ENCODE peak calls at places on chromosomes 11 and 22, in eight cellular contexts. O, T, H, S, P, V, M and R are unnamed samples.

GRCh38 chr11:11535611-11536010 is 86.2 kb downstream of the GALNT18 start:
- DNase-seq in O (no peak), T (no peak), H (no peak), S (no peak), P (no peak), V (no peak), M (no peak), R (no peak)

GRCh38 chr11:2892215-2893020 is 6.8 kb upstream of the CDKN1C start:
- DNase-seq in O (no peak), T (peak), H (peak), S (peak), P (peak), V (no peak), M (peak), R (peak)

GRCh38 chr11:81772161-81772560 is 961.5 kb downstream of the FAM181B start:
- DNase-seq in O (peak), T (peak), H (no peak), S (no peak), P (peak), V (no peak), M (peak), R (no peak)

GRCh38 chr11:70751142-70751734 is 352.9 kb downstream of the CTTN start:
- DNase-seq in O (no peak), T (no peak), H (no peak), S (no peak), P (no peak), V (no peak), M (no peak), R (no peak)

GRCh38 chr22:46052801-46053562 is 76.0 kb upstream of the WNT7B start:
- DNase-seq in O (no peak), T (no peak), H (peak), S (peak), P (no peak), V (no peak), M (peak), R (peak)

GRCh38 chr11:118536726-118537125 is 5.7 kb downstream of the TMEM25 start:
- DNase-seq in O (no peak), T (no peak), H (no peak), S (no peak), P (no peak), V (no peak), M (no peak), R (no peak)

GRCh38 chr11:93686812-93687211 is 25.3 kb downstream of the CEP295 start:
- DNase-seq in O (peak), T (no peak), H (no peak), S (no peak), P (no peak), V (peak), M (no peak), R (no peak)

GRCh38 chr11:111730871-111731591 is 35.2 kb downstream of the PPP2R1B start:
- DNase-seq in O (peak), T (peak), H (no peak), S (no peak), P (no peak), V (no peak), M (peak), R (peak)

GRCh38 chr22:46582281-46582811 is 37.8 kb upstream of the GRAMD4 start:
- DNase-seq in O (no peak), T (peak), H (peak), S (peak), P (no peak), V (no peak), M (peak), R (peak)

GRCh38 chr11:30395751-30396150 is 72.8 kb downstream of the ARL14EP start:
- DNase-seq in O (no peak), T (no peak), H (no peak), S (no peak), P (no peak), V (no peak), M (no peak), R (no peak)

GRCh38 chr11:94581926-94582325 is 14.8 kb downstream of the PIWIL4 start:
- DNase-seq in O (no peak), T (no peak), H (no peak), S (no peak), P (no peak), V (no peak), M (no peak), R (no peak)

GRCh38 chr11:126997196-126997595 is 3.4 kb downstream of the KIRREL3 start:
- DNase-seq in O (no peak), T (no peak), H (no peak), S (no peak), P (no peak), V (no peak), M (no peak), R (no peak)

GRCh38 chr11:100719362-100719761 is 32.3 kb downstream of the ARHGAP42 start:
- DNase-seq in O (peak), T (peak), H (no peak), S (no peak), P (no peak), V (no peak), M (no peak), R (no peak)

GRCh38 chr11:87892291-87892690 is 283.0 kb downstream of the RAB38 start:
- DNase-seq in O (no peak), T (no peak), H (no peak), S (no peak), P (no peak), V (no peak), M (no peak), R (no peak)

DNA sequence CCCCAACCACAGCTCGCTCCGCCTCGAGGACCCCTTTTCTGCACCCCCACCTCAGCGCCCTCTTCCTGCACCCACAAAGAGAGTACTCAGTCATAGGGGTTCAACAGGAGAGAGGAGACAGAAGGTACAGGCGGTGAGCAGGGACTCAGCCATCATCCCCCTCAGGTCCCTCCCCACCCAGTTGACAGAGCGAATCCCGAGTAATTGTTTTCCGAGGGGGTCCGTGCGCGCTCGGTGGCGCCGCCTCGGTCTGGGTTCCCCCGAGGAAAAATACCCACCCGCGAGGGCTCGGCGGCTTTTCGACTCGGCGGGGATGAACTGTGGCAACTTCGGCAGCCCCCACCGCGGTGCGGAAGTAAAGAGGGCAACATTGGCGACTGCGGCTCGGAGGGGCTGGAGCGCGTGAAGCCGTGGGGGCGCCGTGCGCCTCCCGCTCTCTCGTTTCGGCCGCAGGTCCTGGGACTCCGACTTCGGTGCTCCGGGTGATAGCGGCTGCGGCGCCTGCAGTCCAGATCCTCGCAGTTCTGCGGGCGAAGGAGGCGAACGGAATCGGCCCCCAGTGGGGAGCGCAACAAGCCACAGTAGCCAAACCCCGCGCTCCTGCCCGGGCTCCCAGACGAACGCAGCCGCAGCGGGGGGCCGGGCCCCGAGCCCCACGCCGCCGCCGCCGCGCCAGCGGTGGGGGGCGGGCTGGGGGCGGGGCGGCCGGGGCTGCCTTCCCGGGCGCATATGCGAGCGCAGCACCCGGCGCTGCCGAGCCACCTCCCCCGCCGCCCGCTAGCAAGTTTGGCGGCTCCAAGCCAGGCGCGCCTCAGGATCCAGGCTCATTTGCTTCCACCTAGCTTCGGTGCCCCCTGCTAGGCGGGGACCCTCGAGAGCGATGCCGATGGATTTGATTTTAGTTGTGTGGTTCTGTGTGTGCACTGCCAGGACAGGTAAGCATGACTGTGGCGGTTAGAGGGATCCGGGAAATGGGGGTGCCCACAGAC is at the start of gene NELL1:
- DNase-seq in O (no peak), T (peak), H (no peak), S (no peak), P (no peak), V (no peak), M (peak), R (peak)
- H3K4me3 ChIP-seq in O (no peak), T (peak), H (peak), S (no peak), P (peak), V (no peak), M (peak), R (peak)

GRCh38 chr11:59102259-59102765 is 4.7 kb upstream of the FAM111B start:
- DNase-seq in O (no peak), T (peak), H (peak), S (peak), P (peak), V (no peak), M (peak), R (peak)
- H3K4me3 ChIP-seq in O (peak), T (no peak), H (peak), S (peak), P (no peak), V (peak), M (peak), R (peak)

DNA sequence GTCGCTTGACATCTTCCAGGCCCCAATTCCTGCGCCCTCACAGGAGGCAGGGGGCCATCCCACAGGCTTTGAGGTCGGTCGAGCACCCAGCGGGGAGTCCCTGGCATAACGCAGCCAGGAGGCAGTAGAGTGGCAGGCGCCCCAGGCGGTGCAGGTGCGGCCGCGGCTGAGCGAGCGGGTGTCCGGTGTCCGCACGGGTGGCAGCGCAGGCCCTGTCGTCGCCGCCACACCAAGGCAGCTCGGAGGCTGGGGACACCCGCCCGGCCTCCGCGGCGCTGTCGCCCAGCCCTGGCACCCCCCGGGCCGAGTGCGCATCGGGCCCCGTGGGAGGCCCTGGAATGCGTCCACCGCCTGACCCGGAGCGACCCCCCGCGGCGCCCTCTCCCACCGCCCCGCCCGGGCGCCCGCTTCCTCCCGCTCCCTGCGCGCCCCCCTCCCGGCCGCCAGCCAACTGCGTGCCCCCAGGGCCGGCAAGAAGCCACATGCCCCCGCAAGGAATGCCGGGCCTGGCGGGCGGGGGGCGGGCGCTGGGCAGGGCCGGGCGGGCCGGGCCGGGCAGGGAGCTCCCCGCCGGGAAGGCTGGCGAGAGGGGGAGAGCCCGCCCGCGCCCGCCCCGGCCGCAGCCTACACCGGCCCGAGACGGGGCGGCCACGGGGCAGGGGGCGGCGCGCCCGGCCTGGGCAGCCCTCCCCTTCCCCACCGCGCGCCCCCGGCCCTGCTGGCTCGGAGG is 33.9 kb downstream of the PRDM11 start:
- DNase-seq in O (no peak), T (peak), H (peak), S (peak), P (peak), V (no peak), M (peak), R (peak)
- H3K4me3 ChIP-seq in O (peak), T (peak), H (peak), S (peak), P (no peak), V (peak), M (peak), R (peak)

DNA sequence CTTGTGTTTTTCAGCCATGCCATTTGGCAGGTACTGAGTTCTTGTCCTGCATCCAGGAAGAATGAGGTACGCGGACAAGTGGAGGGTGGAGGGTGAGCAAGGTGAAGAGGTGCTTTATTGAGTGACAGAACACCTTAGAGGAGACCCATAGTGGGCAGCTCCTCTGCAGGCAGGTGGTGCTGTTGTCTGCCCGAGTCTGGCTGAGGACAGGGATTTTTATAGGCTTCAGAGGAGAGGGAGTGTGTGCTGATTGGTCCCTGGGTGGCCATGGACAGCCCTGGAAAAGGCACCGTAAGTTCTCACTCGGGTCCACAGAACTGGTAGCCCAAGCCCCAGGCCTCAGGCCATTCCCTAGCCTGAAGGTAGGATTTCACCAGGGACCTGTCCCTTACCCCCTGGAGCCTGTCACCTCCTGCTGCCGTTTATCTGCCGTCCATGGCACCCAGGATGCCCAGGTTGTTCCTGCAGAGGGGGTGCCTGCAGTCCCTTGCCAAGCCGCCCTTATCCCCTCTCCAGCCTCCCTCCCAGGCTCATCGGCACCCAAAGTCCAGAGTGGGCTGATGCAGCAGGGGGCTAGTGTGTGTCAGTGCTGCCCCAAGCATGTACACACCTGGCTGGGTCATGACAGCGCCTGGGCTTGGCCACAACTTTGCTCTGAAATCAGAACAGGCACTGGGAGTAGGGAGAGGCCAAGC is 213.6 kb downstream of the LRRC4C start:
- DNase-seq in O (no peak), T (no peak), H (no peak), S (peak), P (no peak), V (no peak), M (no peak), R (peak)
- H3K4me3 ChIP-seq in O (no peak), T (no peak), H (no peak), S (no peak), P (no peak), V (no peak), M (no peak), R (no peak)

DNA sequence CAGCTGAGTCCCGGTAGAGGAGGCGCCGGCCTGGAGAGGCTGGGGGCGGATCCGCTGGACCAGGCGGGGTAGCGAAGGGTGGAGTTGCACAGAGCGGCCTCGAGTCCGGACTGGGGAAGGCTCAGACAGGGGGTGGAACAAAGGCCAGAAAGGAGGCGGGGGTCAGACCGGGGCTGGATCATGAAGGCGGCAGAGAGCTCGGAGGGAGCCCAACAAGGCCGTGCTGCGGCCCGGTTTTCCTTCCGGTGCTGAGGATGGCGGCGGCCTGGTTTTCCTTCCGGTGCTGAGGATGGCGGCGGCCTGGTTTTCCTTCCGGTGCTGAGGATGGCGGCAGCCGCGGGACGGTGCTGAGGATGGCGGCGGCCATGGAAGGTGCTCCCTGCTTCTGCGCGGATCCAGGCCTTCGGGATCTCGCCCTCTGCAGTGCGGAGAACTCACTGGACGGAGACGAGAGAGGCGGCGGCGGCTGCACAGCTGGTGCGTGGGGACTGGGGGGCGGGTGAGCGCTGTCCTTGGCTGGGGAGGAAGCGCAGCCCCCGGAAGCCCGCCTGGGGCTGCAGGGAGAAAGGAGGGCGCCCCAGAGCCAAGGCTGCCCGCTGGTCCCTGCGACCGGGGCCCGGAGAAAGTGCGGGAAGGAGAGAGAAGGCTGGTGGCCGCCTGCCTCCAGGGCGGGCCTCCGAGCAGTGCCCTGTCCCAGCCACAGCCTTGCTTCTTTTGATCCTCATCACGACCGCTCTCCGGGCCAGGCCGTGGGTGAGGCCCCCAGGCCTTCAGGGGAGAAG is 350.4 kb upstream of the B3GAT1 start:
- DNase-seq in O (no peak), T (no peak), H (no peak), S (no peak), P (no peak), V (no peak), M (no peak), R (peak)
- H3K4me3 ChIP-seq in O (no peak), T (no peak), H (no peak), S (no peak), P (no peak), V (peak), M (peak), R (no peak)

GRCh38 chr11:60913793-60914619 is at the start of gene TMEM109:
- DNase-seq in O (peak), T (peak), H (peak), S (peak), P (peak), V (peak), M (peak), R (peak)
- H3K4me3 ChIP-seq in O (peak), T (peak), H (peak), S (peak), P (peak), V (peak), M (peak), R (peak)

GRCh38 chr11:69295079-69295994 is 1.4 kb downstream of the MYEOV start:
- DNase-seq in O (no peak), T (no peak), H (peak), S (peak), P (no peak), V (no peak), M (no peak), R (no peak)

GRCh38 chr11:69297225-69297925 is 3.4 kb downstream of the MYEOV start:
- DNase-seq in O (peak), T (peak), H (peak), S (peak), P (no peak), V (peak), M (peak), R (peak)

GRCh38 chr11:69294621-69295078 is 695 bp downstream of the MYEOV start:
- DNase-seq in O (no peak), T (no peak), H (peak), S (no peak), P (no peak), V (no peak), M (no peak), R (no peak)

GRCh38 chr11:69296890-69297224 is 2.9 kb downstream of the MYEOV start:
- DNase-seq in O (no peak), T (no peak), H (no peak), S (no peak), P (no peak), V (no peak), M (no peak), R (no peak)

DNA sequence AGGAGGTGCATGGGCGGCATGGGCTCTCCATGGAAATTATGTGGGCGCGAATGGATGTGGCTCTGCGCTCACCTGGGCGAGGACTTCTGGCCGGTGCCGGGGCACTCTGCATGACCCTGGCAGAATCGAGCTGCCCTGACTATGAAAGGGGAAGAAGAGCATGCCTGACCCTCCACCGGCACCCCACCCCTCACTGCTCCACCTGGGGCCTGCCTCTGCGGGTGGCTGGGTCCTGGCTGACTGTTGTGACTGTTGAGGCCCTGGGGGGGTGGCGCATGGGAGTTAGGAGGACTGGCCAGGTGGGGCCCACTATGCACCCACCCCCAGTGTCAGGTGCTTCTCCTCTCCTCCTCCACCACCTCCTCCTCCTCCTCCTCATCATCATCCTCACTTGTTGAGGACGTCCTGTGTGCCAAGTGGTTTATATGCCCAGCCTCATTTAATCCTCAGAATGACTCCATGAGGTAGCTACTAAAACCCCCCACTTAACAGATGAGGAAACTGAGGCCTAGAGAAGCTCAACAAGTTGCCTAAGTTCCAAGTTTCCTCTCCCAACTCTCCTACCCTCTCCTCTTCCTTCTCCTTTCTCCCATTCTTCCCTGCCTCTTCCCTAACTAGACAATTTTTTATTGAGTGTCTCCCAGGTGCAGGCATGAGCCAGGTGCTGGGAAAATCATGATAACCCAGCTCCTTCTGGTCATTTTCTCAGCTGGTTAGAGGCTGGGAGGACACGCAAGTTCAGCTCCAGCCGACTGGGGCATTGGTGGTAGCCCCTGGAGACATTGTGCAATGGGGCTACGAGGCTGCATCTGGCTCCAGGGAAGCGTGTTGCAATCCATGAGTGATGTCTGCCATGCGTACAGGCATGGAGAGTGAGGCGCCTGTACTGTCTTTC is 2.3 kb downstream of the MYEOV start:
- DNase-seq in O (no peak), T (peak), H (peak), S (peak), P (no peak), V (no peak), M (peak), R (peak)
- H3K4me3 ChIP-seq in O (no peak), T (no peak), H (no peak), S (no peak), P (no peak), V (no peak), M (no peak), R (no peak)